ENCODE peak calls at places on chromosomes 4 and X, in ten cellular contexts. One of them, this sample, is unnamed.

GRCh38 chrX:100615015-100615414 is 21.6 kb downstream of the TSPAN6 start:
- DNase-seq in iPS-NIHi11: peak; percentile 20
- DNase-seq in psoas muscle: no peak
- DNase-seq in activated T-cell treated with anti-CD3 and anti-CD28 coated beads for 1 hour: no peak
- DNase-seq in NCI-H1417: no peak
- DNase-seq in tibial nerve: peak; percentile 7
- DNase-seq in left ventricle myocardium superior: no peak
- DNase-seq in midbrain: no peak
- DNase-seq in Panc1: no peak
- DNase-seq in GM18507: no peak
- DNase-seq in this sample: no peak

GRCh38 chrX:15605233-15605632 is 4.5 kb upstream of the ACE2 start:
- DNase-seq in tibial nerve: no peak
- DNase-seq in left ventricle myocardium superior: no peak
- DNase-seq in GM18507: no peak
- DNase-seq in midbrain: no peak
- DNase-seq in psoas muscle: no peak
- DNase-seq in Panc1: no peak
- DNase-seq in activated T-cell treated with anti-CD3 and anti-CD28 coated beads for 1 hour: no peak
- DNase-seq in iPS-NIHi11: no peak
- DNase-seq in NCI-H1417: no peak
- DNase-seq in this sample: no peak

GRCh38 chrX:49754238-49754857 is 58.6 kb upstream of the PAGE1 start:
- DNase-seq in Panc1: no peak
- DNase-seq in left ventricle myocardium superior: peak; percentile 29
- DNase-seq in tibial nerve: peak; percentile 4
- DNase-seq in activated T-cell treated with anti-CD3 and anti-CD28 coated beads for 1 hour: peak; percentile 12
- DNase-seq in psoas muscle: peak; percentile 56
- DNase-seq in iPS-NIHi11: peak; percentile 34
- DNase-seq in midbrain: no peak
- DNase-seq in GM18507: no peak
- DNase-seq in NCI-H1417: peak; percentile 3
- DNase-seq in this sample: peak; percentile 0

GRCh38 chrX:9459349-9459748 is 5.5 kb upstream of the TBL1X start:
- DNase-seq in activated T-cell treated with anti-CD3 and anti-CD28 coated beads for 1 hour: no peak
- DNase-seq in NCI-H1417: no peak
- DNase-seq in midbrain: no peak
- DNase-seq in left ventricle myocardium superior: no peak
- DNase-seq in GM18507: no peak
- DNase-seq in psoas muscle: no peak
- DNase-seq in Panc1: no peak
- DNase-seq in tibial nerve: no peak
- DNase-seq in iPS-NIHi11: no peak
- DNase-seq in this sample: no peak

GRCh38 chr4:154578919-154579318 is 11.6 kb downstream of the FGA start:
- DNase-seq in midbrain: no peak
- DNase-seq in Panc1: no peak
- DNase-seq in iPS-NIHi11: no peak
- DNase-seq in NCI-H1417: no peak
- DNase-seq in activated T-cell treated with anti-CD3 and anti-CD28 coated beads for 1 hour: no peak
- DNase-seq in left ventricle myocardium superior: no peak
- DNase-seq in GM18507: no peak
- DNase-seq in psoas muscle: no peak
- DNase-seq in tibial nerve: no peak
- DNase-seq in this sample: no peak

GRCh38 chrX:44570524-44570923 is 27.9 kb upstream of the FUNDC1 start:
- DNase-seq in GM18507: no peak
- DNase-seq in activated T-cell treated with anti-CD3 and anti-CD28 coated beads for 1 hour: no peak
- DNase-seq in NCI-H1417: no peak
- DNase-seq in psoas muscle: no peak
- DNase-seq in Panc1: no peak
- DNase-seq in midbrain: no peak
- DNase-seq in iPS-NIHi11: no peak
- DNase-seq in left ventricle myocardium superior: no peak
- DNase-seq in tibial nerve: no peak
- DNase-seq in this sample: no peak

GRCh38 chrX:153645151-153645550 is 1.9 kb upstream of the DUSP9 start:
- DNase-seq in Panc1: no peak
- DNase-seq in NCI-H1417: no peak
- DNase-seq in psoas muscle: no peak
- DNase-seq in midbrain: no peak
- DNase-seq in left ventricle myocardium superior: no peak
- DNase-seq in tibial nerve: no peak
- DNase-seq in iPS-NIHi11: no peak
- DNase-seq in GM18507: no peak
- DNase-seq in activated T-cell treated with anti-CD3 and anti-CD28 coated beads for 1 hour: no peak
- DNase-seq in this sample: no peak

GRCh38 chrX:12007881-12008280 is 130.4 kb upstream of the FRMPD4 start:
- DNase-seq in iPS-NIHi11: no peak
- DNase-seq in left ventricle myocardium superior: no peak
- DNase-seq in midbrain: no peak
- DNase-seq in tibial nerve: no peak
- DNase-seq in Panc1: no peak
- DNase-seq in NCI-H1417: no peak
- DNase-seq in GM18507: no peak
- DNase-seq in activated T-cell treated with anti-CD3 and anti-CD28 coated beads for 1 hour: no peak
- DNase-seq in psoas muscle: no peak
- DNase-seq in this sample: no peak

GRCh38 chr4:32775049-32775448 is 2054.9 kb downstream of the PCDH7 start:
- DNase-seq in midbrain: peak; percentile 2
- DNase-seq in NCI-H1417: no peak
- DNase-seq in tibial nerve: no peak
- DNase-seq in left ventricle myocardium superior: no peak
- DNase-seq in psoas muscle: no peak
- DNase-seq in Panc1: peak; percentile 0
- DNase-seq in iPS-NIHi11: peak; percentile 31
- DNase-seq in GM18507: no peak
- DNase-seq in activated T-cell treated with anti-CD3 and anti-CD28 coated beads for 1 hour: no peak
- DNase-seq in this sample: no peak

GRCh38 chr4:78155616-78156105 is 98.5 kb downstream of the FRAS1 start:
- DNase-seq in NCI-H1417: peak; percentile 40
- DNase-seq in psoas muscle: no peak
- DNase-seq in activated T-cell treated with anti-CD3 and anti-CD28 coated beads for 1 hour: no peak
- DNase-seq in GM18507: no peak
- DNase-seq in iPS-NIHi11: no peak
- DNase-seq in left ventricle myocardium superior: no peak
- DNase-seq in midbrain: no peak
- DNase-seq in tibial nerve: no peak
- DNase-seq in Panc1: no peak
- DNase-seq in this sample: no peak

This sample was measured in NCI-H510A treated with DMSO at 0.1 percent for 48 hours.